ENCODE peak calls at places on chromosomes 3 and 15, in eight cellular contexts. P is IMR-90, T is A673, Q is SK-N-SH, E is fibroblast of pulmonary artery, V is cardiac muscle cell, K is fibroblast of the aortic adventitia, I is fibroblast of lung. U is an unnamed sample.
A peak's percentile ranks its signal among the peaks of the same experiment; 100 is the strongest.

GRCh38 chr3:4755566-4755965 is 223.7 kb upstream of the BHLHE40 start:
- DNase-seq in T (no peak), Q (no peak), P (no peak), I (no peak), K (no peak), E (no peak), V (no peak), U (no peak)

GRCh38 chr15:29046946-29047345 is 161.2 kb downstream of the APBA2 start:
- DNase-seq in T (no peak), E (no peak), P (no peak), V (no peak), K (no peak), Q (no peak), I (no peak), U (no peak)

GRCh38 chr3:141257971-141258370 is 26.3 kb downstream of the PXYLP1 start:
- DNase-seq in I (no peak), V (no peak), Q (no peak), P (no peak), T (no peak), K (no peak), E (no peak), U (no peak)

GRCh38 chr3:164341086-164341485 is 737.2 kb downstream of the SI start:
- DNase-seq in V (no peak), K (no peak), Q (no peak), T (no peak), I (no peak), P (no peak), E (no peak), U (no peak)

GRCh38 chr15:70906842-70907241 is 14.2 kb downstream of the LRRC49 start:
- DNase-seq in E (peak; percentile 58), Q (no peak), I (peak; percentile 63), V (no peak), K (peak; percentile 64), P (peak; percentile 36), T (no peak), U (no peak)

GRCh38 chr15:89556413-89557262 is 18.6 kb upstream of the TICRR start:
- DNase-seq in Q (peak; percentile 70), E (peak; percentile 89), P (peak; percentile 77), I (peak; percentile 52), K (peak; percentile 87), T (peak; percentile 85), V (peak; percentile 85), U (peak; percentile 67)

GRCh38 chr15:63612300-63612699 is 15.1 kb downstream of the FBXL22 start:
- DNase-seq in E (no peak), K (no peak), T (no peak), P (no peak), V (no peak), Q (no peak), I (no peak), U (no peak)

GRCh38 chr15:49843725-49844124 is 222.9 kb downstream of the DTWD1 start:
- DNase-seq in Q (no peak), P (no peak), E (no peak), V (no peak), K (no peak), T (no peak), I (no peak), U (no peak)

GRCh38 chr3:36957862-36958686 is 13.2 kb upstream of the TRANK1 start:
- DNase-seq in K (peak; percentile 72), I (peak; percentile 75), E (peak; percentile 61), V (no peak), Q (no peak), P (peak; percentile 93), T (no peak), U (no peak)

GRCh38 chr15:73991260-73991659 is 835 bp downstream of the STOML1 start:
- DNase-seq in P (no peak), K (peak; percentile 93), Q (no peak), E (peak; percentile 84), T (no peak), V (no peak), I (peak; percentile 50), U (peak; percentile 48)

GRCh38 chr15:50182233-50183013 is 427 bp downstream of the SLC27A2 start:
- DNase-seq in V (peak; percentile 50), K (peak; percentile 10), E (peak; percentile 22), T (no peak), Q (peak; percentile 85), P (peak; percentile 15), I (peak; percentile 47), U (no peak)

GRCh38 chr3:104819333-104819732 is 547.4 kb upstream of the ALCAM start:
- DNase-seq in I (no peak), P (no peak), Q (no peak), T (no peak), V (no peak), E (no peak), K (no peak), U (no peak)

GRCh38 chr3:125108833-125109540 is 53.2 kb upstream of the HEG1 start:
- DNase-seq in V (no peak), E (no peak), K (no peak), I (peak; percentile 50), P (no peak), Q (no peak), T (no peak), U (no peak)

GRCh38 chr3:179113903-179114302 is 34.3 kb upstream of the PIK3CA start:
- DNase-seq in V (no peak), E (peak; percentile 30), P (peak; percentile 79), K (peak; percentile 55), Q (no peak), I (peak; percentile 40), T (no peak), U (no peak)

GRCh38 chr3:132721479-132722164 is 587 bp downstream of the NPHP3 start:
- DNase-seq in V (peak; percentile 85), Q (no peak), I (peak; percentile 76), K (peak; percentile 60), E (peak; percentile 76), P (peak; percentile 67), T (peak; percentile 46), U (peak; percentile 74)

GRCh38 chr3:65245133-65246076 is 557.6 kb upstream of the ADAMTS9 start:
- DNase-seq in K (peak; percentile 18), E (peak; percentile 48), T (peak; percentile 2), P (peak; percentile 1), Q (no peak), V (no peak), I (peak; percentile 21), U (no peak)

GRCh38 chr15:71127083-71127482 is 11.8 kb downstream of the THSD4 start:
- DNase-seq in Q (no peak), V (no peak), I (no peak), P (no peak), K (no peak), T (no peak), E (no peak), U (no peak)

GRCh38 chr3:40129981-40130380 is 179.5 kb upstream of the EIF1B start:
- DNase-seq in T (no peak), K (no peak), Q (no peak), V (no peak), I (no peak), E (no peak), P (no peak), U (no peak)
- TF ChIP-seq CTCF in T (no peak), K (no peak), Q (no peak), V (no peak), I (no peak), E (no peak), P (no peak), U (no peak)

GRCh38 chr15:83446904-83447708 is at the start of gene SH3GL3:
- DNase-seq in P (peak; percentile 55), V (peak; percentile 93), T (peak; percentile 93), E (peak; percentile 74), K (peak; percentile 52), I (peak; percentile 87), Q (peak; percentile 82), U (peak; percentile 87)
- TF ChIP-seq CTCF in P (peak; percentile 22), V (peak; percentile 54), T (peak; percentile 73), E (peak; percentile 54), K (peak; percentile 42), I (peak; percentile 38), Q (peak; percentile 48), U (peak; percentile 44)

DNA sequence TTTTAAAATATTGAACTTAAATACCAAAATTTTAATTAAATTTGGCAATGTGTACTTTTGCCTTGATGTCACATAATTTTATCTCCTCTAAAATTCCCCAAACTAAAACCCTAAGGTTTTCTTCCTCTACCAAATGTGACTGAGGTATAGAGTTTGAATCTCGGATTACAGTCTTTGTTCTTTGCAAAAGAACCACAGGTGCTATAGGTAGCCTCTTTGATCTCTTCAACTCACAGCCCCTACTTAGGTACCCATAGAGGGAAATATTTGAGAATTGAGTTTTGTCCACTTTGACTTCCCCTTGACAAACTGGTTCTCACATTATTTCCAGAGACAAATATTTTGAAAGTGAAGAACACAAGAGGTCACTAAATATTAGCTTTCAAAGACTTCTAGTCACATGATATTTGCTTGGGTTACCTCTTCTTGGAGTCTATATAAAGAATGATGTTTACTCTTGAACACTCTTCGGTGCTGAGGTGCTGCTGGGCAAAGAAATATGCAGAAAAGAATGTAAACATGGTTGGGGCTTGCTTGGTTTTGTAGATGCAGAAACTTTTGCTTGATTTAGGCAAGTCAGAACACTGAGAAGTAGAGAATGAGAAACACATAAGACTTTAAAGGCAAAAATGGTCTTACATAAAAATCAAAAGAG is 120.8 kb upstream of the MCTP2 start:
- DNase-seq in Q (no peak), P (no peak), E (no peak), K (no peak), V (no peak), I (peak; percentile 20), T (no peak), U (no peak)
- TF ChIP-seq CTCF in Q (no peak), P (no peak), E (no peak), K (no peak), V (no peak), I (no peak), T (no peak), U (no peak)

GRCh38 chr3:177111541-177111949 is 85.7 kb downstream of the TBL1XR1 start:
- DNase-seq in V (no peak), E (no peak), Q (no peak), P (no peak), T (no peak), K (no peak), I (no peak), U (no peak)
- TF ChIP-seq CTCF in V (no peak), E (no peak), Q (no peak), P (no peak), T (no peak), K (no peak), I (no peak), U (no peak)

DNA sequence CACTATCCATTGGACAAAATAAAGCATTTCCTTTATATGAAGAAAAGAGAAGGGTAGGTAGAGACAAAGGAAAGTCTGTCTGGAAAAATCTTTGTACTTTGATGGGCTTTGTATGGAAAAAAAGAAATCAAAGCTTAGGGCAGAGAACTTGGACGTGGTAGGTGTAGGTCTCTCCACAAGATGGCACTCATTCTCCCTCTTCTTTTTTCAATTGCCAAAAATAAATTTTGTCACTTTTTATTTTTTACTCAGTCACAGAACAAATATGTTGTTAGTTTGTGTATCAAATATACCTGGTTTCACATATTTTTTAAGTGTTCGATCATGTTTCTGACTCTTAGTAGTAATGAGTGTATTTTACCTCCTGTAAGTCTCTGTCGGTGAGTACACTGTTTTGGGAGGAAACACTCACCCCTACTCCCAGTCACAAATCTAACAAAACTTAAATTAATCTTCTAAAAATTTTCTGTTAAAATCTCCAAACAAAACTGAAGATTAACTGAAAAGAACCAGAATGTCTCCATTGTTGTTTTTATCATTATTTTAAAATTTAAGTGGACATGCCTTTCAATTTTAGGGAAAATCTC is 415.8 kb upstream of the GOLIM4 start:
- DNase-seq in T (peak; percentile 12), P (peak; percentile 20), K (peak; percentile 25), E (peak; percentile 42), V (peak; percentile 42), I (peak; percentile 3), Q (peak; percentile 12), U (no peak)
- TF ChIP-seq CTCF in T (peak; percentile 59), P (peak; percentile 66), K (peak; percentile 55), E (peak; percentile 69), V (peak; percentile 55), I (peak; percentile 58), Q (peak; percentile 62), U (peak; percentile 51)